ENCODE peak calls at places on chromosomes 13 and 19, in seven cellular contexts. T is transverse colon, F is lower leg skin, G is GM10248, E is astrocyte, B is ovary, Z is neural progenitor cell. W is an unnamed sample.

GRCh38 chr19:11410682-11411081 is 8.4 kb downstream of the RGL3 start:
- DNase-seq in T (no peak), G (no peak), B (no peak), Z (no peak), E (peak; percentile 22), F (no peak), W (no peak)

GRCh38 chr13:111966969-111967368 is 100.0 kb upstream of the SOX1 start:
- DNase-seq in B (no peak), F (peak; percentile 70), G (no peak), T (no peak), Z (no peak), E (no peak), W (no peak)

GRCh38 chr13:50801087-50801931 is 42.2 kb downstream of the DLEU7 start:
- DNase-seq in B (no peak), T (peak; percentile 65), Z (peak; percentile 80), F (no peak), E (peak; percentile 59), G (peak; percentile 58), W (peak; percentile 72)

GRCh38 chr13:114065141-114065925 is 67.1 kb downstream of the RASA3 start:
- DNase-seq in G (peak; percentile 61), Z (peak; percentile 63), F (peak; percentile 96), T (peak; percentile 80), E (peak; percentile 97), B (peak; percentile 90), W (no peak)

GRCh38 chr19:38173324-38174041 is 50.5 kb downstream of the DPF1 start:
- DNase-seq in B (no peak), F (peak; percentile 92), E (peak; percentile 78), Z (no peak), G (no peak), T (no peak), W (no peak)

GRCh38 chr13:39385621-39386231 is 217.3 kb downstream of the LHFPL6 start:
- DNase-seq in Z (peak; percentile 83), G (no peak), B (no peak), T (no peak), F (no peak), E (peak; percentile 93), W (no peak)

GRCh38 chr13:37791699-37792098 is 77.9 kb downstream of the TRPC4 start:
- DNase-seq in G (no peak), E (peak; percentile 63), B (no peak), Z (no peak), F (no peak), T (no peak), W (no peak)

GRCh38 chr19:30785728-30786127 is 413.5 kb downstream of the ZNF536 start:
- DNase-seq in B (no peak), G (no peak), T (no peak), E (no peak), F (no peak), Z (no peak), W (no peak)

GRCh38 chr13:38542601-38543000 is 144.3 kb upstream of the FREM2 start:
- DNase-seq in E (peak; percentile 4), T (no peak), F (peak; percentile 17), Z (no peak), B (no peak), G (no peak), W (no peak)

GRCh38 chr19:31943305-31943704 is 402.1 kb upstream of the ZNF507 start:
- DNase-seq in G (no peak), T (no peak), F (no peak), B (no peak), E (no peak), Z (peak; percentile 54), W (no peak)

GRCh38 chr19:13057744-13058143 is 44.9 kb downstream of the LYL1 start:
- DNase-seq in E (no peak), Z (no peak), T (no peak), F (no peak), G (no peak), B (no peak), W (no peak)

GRCh38 chr19:33227242-33227650 is 1.6 kb upstream of the SLC7A10 start:
- DNase-seq in G (no peak), Z (no peak), T (no peak), F (no peak), B (no peak), E (peak; percentile 41), W (no peak)

GRCh38 chr19:13215572-13216380 is 65.6 kb downstream of the IER2 start:
- DNase-seq in B (no peak), T (no peak), F (no peak), Z (no peak), G (no peak), E (peak; percentile 13), W (no peak)

GRCh38 chr13:95573226-95573625 is 20.7 kb downstream of the CLDN10 start:
- DNase-seq in B (no peak), Z (no peak), T (no peak), G (no peak), E (no peak), F (no peak), W (no peak)

GRCh38 chr13:50403311-50403710 is 388.1 kb downstream of the KCNRG start:
- DNase-seq in T (no peak), Z (no peak), F (no peak), G (no peak), B (no peak), E (no peak), W (no peak)

GRCh38 chr13:114067886-114068722 is 64.3 kb downstream of the RASA3 start:
- DNase-seq in B (peak; percentile 33), T (peak; percentile 72), G (no peak), F (no peak), E (no peak), Z (no peak), W (no peak)

GRCh38 chr19:4866595-4867424 is 657 bp downstream of the PLIN3 start:
- DNase-seq in Z (peak; percentile 80), B (peak; percentile 79), G (peak; percentile 57), E (no peak), T (peak; percentile 68), F (peak; percentile 94), W (no peak)

GRCh38 chr19:41031926-41032325 is 40.8 kb downstream of the CYP2B6 start:
- DNase-seq in G (no peak), F (no peak), T (no peak), Z (no peak), E (no peak), B (no peak), W (no peak)

GRCh38 chr13:96141032-96141431 is 51.1 kb downstream of the HS6ST3 start:
- DNase-seq in B (no peak), Z (peak; percentile 67), E (peak; percentile 3), G (no peak), F (no peak), T (no peak), W (no peak)

GRCh38 chr19:35757231-35757748 is 461 bp upstream of the HSPB6 start:
- DNase-seq in E (peak; percentile 93), T (peak; percentile 74), F (peak; percentile 95), G (peak; percentile 25), Z (peak; percentile 66), B (peak; percentile 98), W (no peak)

GRCh38 chr13:43136940-43137574 is 113.7 kb downstream of the DNAJC15 start:
- DNase-seq in Z (no peak), F (no peak), B (no peak), G (no peak), E (no peak), T (no peak), W (no peak)

GRCh38 chr13:101429733-101430132 is 13.4 kb upstream of the NALCN start:
- DNase-seq in B (no peak), T (no peak), Z (no peak), E (no peak), G (no peak), F (no peak), W (no peak)

DNA sequence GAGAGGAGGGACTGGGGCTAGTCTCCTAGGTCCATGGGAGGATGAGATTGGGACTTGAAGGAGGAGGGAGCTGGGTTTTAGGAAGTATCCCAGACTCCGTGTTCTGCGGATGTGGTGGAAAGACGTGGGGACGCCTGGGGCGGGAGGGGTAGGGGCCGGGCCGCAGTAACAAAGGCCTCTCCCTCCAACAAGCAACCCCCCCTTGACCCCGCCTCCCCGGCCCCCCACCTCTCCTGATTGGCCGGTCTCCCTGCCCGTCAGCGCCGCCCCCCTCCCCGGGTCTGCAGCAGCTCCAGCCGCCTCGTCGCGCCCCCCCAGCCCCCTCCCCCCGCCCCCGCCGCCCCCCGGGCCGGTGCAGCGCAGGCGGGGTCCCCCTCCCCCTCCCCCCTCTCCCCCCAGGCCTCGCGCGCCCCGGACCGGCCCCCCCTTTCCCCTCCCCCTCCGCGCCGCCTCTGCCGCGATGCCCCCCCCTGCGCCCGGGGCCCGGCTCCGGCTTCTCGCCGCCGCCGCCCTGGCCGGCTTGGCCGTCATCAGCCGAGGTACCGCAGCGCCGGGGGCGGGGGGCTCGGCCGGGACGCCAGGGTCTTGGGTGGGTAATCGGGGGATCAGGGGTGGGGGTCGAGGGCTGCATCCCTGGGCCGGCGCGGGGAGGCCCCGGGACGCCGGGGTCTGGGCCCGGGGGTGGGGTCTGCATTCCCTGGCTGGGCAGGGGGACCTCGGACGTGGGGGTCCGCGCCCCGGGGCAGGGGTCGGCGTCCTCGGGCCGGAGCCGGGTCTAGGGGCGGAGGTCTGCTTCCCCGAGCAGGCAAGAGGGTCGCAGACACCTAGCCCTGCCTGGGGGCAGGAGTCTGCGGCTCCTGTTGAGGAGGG is at the start of gene IGLON5:
- DNase-seq in E (no peak), T (no peak), B (no peak), F (no peak), G (no peak), Z (peak; percentile 67), W (no peak)
- TF ChIP-seq CTCF in E (no peak), T (no peak), B (no peak), F (no peak), G (no peak), Z (no peak), W (no peak)

GRCh38 chr19:15841875-15842569 is 26.6 kb upstream of the OR10H1 start:
- DNase-seq in F (no peak), T (no peak), G (no peak), Z (no peak), B (no peak), E (no peak), W (no peak)
- TF ChIP-seq CTCF in F (no peak), T (no peak), G (no peak), Z (no peak), B (no peak), E (no peak), W (no peak)

GRCh38 chr13:23871616-23872220 is 17.5 kb downstream of the MIPEP start:
- DNase-seq in G (peak; percentile 38), T (no peak), B (no peak), Z (peak; percentile 12), E (peak; percentile 30), F (no peak), W (no peak)
- TF ChIP-seq CTCF in G (peak; percentile 55), T (peak; percentile 54), B (peak; percentile 56), Z (peak; percentile 69), E (peak; percentile 51), F (no peak), W (peak; percentile 82)

DNA sequence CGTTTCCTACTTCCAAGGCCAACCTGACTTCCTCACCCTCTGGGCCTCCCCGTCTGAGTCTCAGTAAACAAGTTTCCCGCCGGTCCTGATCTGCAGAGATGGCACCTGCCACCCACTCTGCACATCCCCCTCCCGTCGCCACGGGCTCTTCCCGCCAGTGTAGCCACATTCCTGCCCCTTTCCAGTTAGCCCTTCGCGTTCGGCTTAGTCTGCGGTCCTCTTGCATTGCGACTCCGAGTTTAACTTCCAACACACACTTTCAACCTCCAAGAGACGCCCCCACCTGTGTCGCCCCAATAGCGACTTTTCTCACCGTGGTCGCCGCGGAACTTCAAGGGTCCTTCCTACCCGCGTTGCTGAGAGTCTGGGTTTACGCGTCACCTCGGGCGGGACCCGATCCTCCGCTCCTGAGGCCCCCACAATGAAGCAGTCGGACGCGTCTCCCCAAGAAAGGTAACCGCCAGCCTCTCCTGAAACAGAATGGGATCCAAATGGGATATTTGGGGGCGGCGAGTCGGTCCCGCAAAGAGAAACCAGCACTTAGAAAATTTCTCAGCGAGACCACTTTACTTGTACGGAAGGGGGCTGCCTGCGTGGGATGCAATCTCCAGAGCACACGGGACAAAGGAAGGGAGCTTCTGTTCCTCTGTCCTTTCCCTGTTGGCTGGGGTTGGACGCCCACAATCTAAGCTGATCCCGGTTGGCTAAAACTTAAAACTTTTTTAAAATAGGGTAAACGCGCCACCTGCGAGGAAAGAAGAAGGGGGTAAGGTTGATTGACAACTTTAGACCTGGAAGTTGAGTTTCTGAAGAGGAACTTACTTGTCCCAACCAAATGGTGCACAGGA is 1.0 kb upstream of the BSG start:
- DNase-seq in T (peak; percentile 68), G (peak; percentile 53), B (no peak), Z (peak; percentile 71), E (peak; percentile 43), F (no peak), W (no peak)
- TF ChIP-seq CTCF in T (no peak), G (no peak), B (no peak), Z (no peak), E (no peak), F (no peak), W (no peak)

W was measured in type B pancreatic cell.